ENCODE peak calls at places on chromosome 22, in nine cellular contexts. E is MM.1S, X is uterus, T is cardiac fibroblast, D is A549, Z is AG09309, F is right atrium auricular region, O is mucosa of descending colon, B is upper lobe of right lung. G is an unnamed sample.

GRCh38 chr22:26753125-26753862 is 95.9 kb downstream of the MIAT start:
- DNase-seq in E (no peak), X (no peak), T (no peak), D (no peak), Z (no peak), F (no peak), O (no peak), B (no peak), G (no peak)

GRCh38 chr22:23098718-23099524 is 28.6 kb downstream of the GNAZ start:
- DNase-seq in E (no peak), X (peak), T (no peak), D (no peak), Z (no peak), F (no peak), O (peak), B (no peak), G (no peak)

GRCh38 chr22:30159561-30160353 is 79.5 kb downstream of the HORMAD2 start:
- DNase-seq in E (no peak), X (no peak), T (peak), D (peak), Z (peak), F (no peak), O (no peak), B (no peak), G (peak)

GRCh38 chr22:46931881-46932280 is 169.4 kb downstream of the TBC1D22A start:
- DNase-seq in E (no peak), X (no peak), T (peak), D (no peak), Z (no peak), F (peak), O (no peak), B (no peak), G (no peak)

GRCh38 chr22:40077646-40078016 is 82.9 kb downstream of the FAM83F start:
- DNase-seq in E (no peak), X (no peak), T (no peak), D (no peak), Z (no peak), F (no peak), O (no peak), B (no peak), G (no peak)

GRCh38 chr22:19857382-19857781 is 2.7 kb upstream of the GNB1L start:
- DNase-seq in E (no peak), X (no peak), T (no peak), D (no peak), Z (no peak), F (no peak), O (no peak), B (no peak), G (no peak)

GRCh38 chr22:49289822-49290221 is 537.9 kb downstream of the BRD1 start:
- DNase-seq in E (no peak), X (no peak), T (no peak), D (no peak), Z (no peak), F (no peak), O (no peak), B (peak), G (no peak)

GRCh38 chr22:40053460-40053859 is 58.7 kb downstream of the FAM83F start:
- DNase-seq in E (no peak), X (no peak), T (peak), D (no peak), Z (no peak), F (no peak), O (no peak), B (no peak), G (no peak)

GRCh38 chr22:41094036-41094435 is 1.6 kb downstream of the EP300 start:
- DNase-seq in E (peak), X (no peak), T (peak), D (no peak), Z (no peak), F (no peak), O (no peak), B (no peak), G (peak)

GRCh38 chr22:30325724-30326703 is 727 bp downstream of the TBC1D10A start:
- DNase-seq in E (no peak), X (peak), T (no peak), D (no peak), Z (no peak), F (no peak), O (peak), B (no peak), G (no peak)

GRCh38 chr22:44574057-44574456 is 76.0 kb upstream of the RTL6 start:
- DNase-seq in E (no peak), X (peak), T (peak), D (peak), Z (peak), F (no peak), O (no peak), B (peak), G (peak)

GRCh38 chr22:17920145-17920605 is 104.2 kb downstream of the MICAL3 start:
- DNase-seq in E (no peak), X (peak), T (peak), D (no peak), Z (no peak), F (peak), O (peak), B (no peak), G (peak)

GRCh38 chr22:46044718-46045458 is 67.9 kb upstream of the WNT7B start:
- DNase-seq in E (no peak), X (peak), T (no peak), D (no peak), Z (no peak), F (no peak), O (peak), B (peak), G (no peak)

GRCh38 chr22:46360891-46361290 is 25.4 kb downstream of the TRMU start:
- DNase-seq in E (no peak), X (no peak), T (no peak), D (no peak), Z (no peak), F (no peak), O (peak), B (no peak), G (no peak)

GRCh38 chr22:46389081-46389480 is 53.6 kb downstream of the TRMU start:
- DNase-seq in E (no peak), X (no peak), T (no peak), D (no peak), Z (no peak), F (no peak), O (no peak), B (no peak), G (no peak)

GRCh38 chr22:18906896-18907295 is 776 bp downstream of the DGCR6 start:
- DNase-seq in E (no peak), X (no peak), T (no peak), D (no peak), Z (no peak), F (no peak), O (no peak), B (no peak), G (no peak)

GRCh38 chr22:18970180-18970947 is 34.3 kb upstream of the PRODH start:
- DNase-seq in E (no peak), X (no peak), T (no peak), D (peak), Z (no peak), F (no peak), O (no peak), B (peak), G (no peak)

GRCh38 chr22:17999851-18000250 is 24.5 kb downstream of the MICAL3 start:
- DNase-seq in E (peak), X (no peak), T (no peak), D (no peak), Z (no peak), F (no peak), O (no peak), B (no peak), G (no peak)

GRCh38 chr22:31099841-31100761 is 7.3 kb downstream of the SELENOM start:
- DNase-seq in E (no peak), X (peak), T (no peak), D (no peak), Z (no peak), F (no peak), O (no peak), B (no peak), G (no peak)

GRCh38 chr22:30695351-30695762 is 683 bp downstream of the OSBP2 start:
- DNase-seq in E (no peak), X (peak), T (no peak), D (no peak), Z (no peak), F (no peak), O (peak), B (no peak), G (no peak)

GRCh38 chr22:19859861-19860510 is 5.3 kb upstream of the GNB1L start:
- DNase-seq in E (no peak), X (no peak), T (no peak), D (no peak), Z (no peak), F (no peak), O (no peak), B (peak), G (no peak)

GRCh38 chr22:30955153-30955552 is 13.4 kb downstream of the MORC2 start:
- DNase-seq in E (no peak), X (no peak), T (no peak), D (no peak), Z (no peak), F (no peak), O (no peak), B (no peak), G (no peak)

GRCh38 chr22:18085188-18085587 is 7.4 kb downstream of the PEX26 start:
- DNase-seq in E (no peak), X (no peak), T (peak), D (no peak), Z (no peak), F (no peak), O (peak), B (no peak), G (no peak)

GRCh38 chr22:40603088-40603605 is 33.4 kb downstream of the MRTFA start:
- DNase-seq in E (no peak), X (no peak), T (peak), D (no peak), Z (no peak), F (no peak), O (no peak), B (no peak), G (peak)

GRCh38 chr22:20992056-20992442 is 9.9 kb downstream of the THAP7 start:
- DNase-seq in E (no peak), X (no peak), T (no peak), D (no peak), Z (no peak), F (no peak), O (no peak), B (no peak), G (no peak)

GRCh38 chr22:33896801-33897620 is 23.3 kb downstream of the LARGE1 start:
- DNase-seq in E (no peak), X (no peak), T (peak), D (no peak), Z (no peak), F (no peak), O (no peak), B (no peak), G (peak)

GRCh38 chr22:50012201-50013181 is at the start of gene IL17REL:
- DNase-seq in E (no peak), X (no peak), T (no peak), D (no peak), Z (no peak), F (no peak), O (peak), B (peak), G (peak)

GRCh38 chr22:50656122-50657070 is 16.2 kb upstream of the SHANK3 start:
- DNase-seq in E (no peak), X (peak), T (peak), D (peak), Z (no peak), F (no peak), O (no peak), B (peak), G (peak)

GRCh38 chr22:40519284-40519947 is 117.1 kb downstream of the MRTFA start:
- DNase-seq in E (peak), X (no peak), T (no peak), D (no peak), Z (no peak), F (no peak), O (no peak), B (no peak), G (no peak)

GRCh38 chr22:49918911-49919881 is 762 bp downstream of the CRELD2 start:
- DNase-seq in E (no peak), X (no peak), T (no peak), D (no peak), Z (no peak), F (no peak), O (peak), B (no peak), G (no peak)

GRCh38 chr22:39856588-39856987 is 37.0 kb downstream of the ENTHD1 start:
- DNase-seq in E (no peak), X (no peak), T (no peak), D (no peak), Z (no peak), F (no peak), O (no peak), B (no peak), G (no peak)

GRCh38 chr22:22702159-22702873 is 57.9 kb downstream of the GGTLC2 start:
- DNase-seq in E (peak), X (no peak), T (peak), D (no peak), Z (no peak), F (no peak), O (peak), B (no peak), G (no peak)

GRCh38 chr22:20019661-20020532 is 1.0 kb upstream of the TANGO2 start:
- DNase-seq in E (no peak), X (no peak), T (no peak), D (no peak), Z (no peak), F (no peak), O (peak), B (no peak), G (no peak)

GRCh38 chr22:29479417-29480261 is at the start of gene NEFH:
- DNase-seq in E (no peak), X (no peak), T (no peak), D (no peak), Z (no peak), F (no peak), O (no peak), B (no peak), G (no peak)

GRCh38 chr22:17431179-17431578 is 61.9 kb downstream of the CECR2 start:
- DNase-seq in E (no peak), X (no peak), T (peak), D (no peak), Z (no peak), F (no peak), O (no peak), B (no peak), G (no peak)

GRCh38 chr22:30940655-30941362 is 27.8 kb downstream of the MORC2 start:
- DNase-seq in E (no peak), X (no peak), T (no peak), D (no peak), Z (no peak), F (no peak), O (no peak), B (no peak), G (no peak)

GRCh38 chr22:35593885-35594470 is 23.2 kb downstream of the MB start:
- DNase-seq in E (no peak), X (no peak), T (no peak), D (no peak), Z (no peak), F (no peak), O (no peak), B (no peak), G (no peak)

GRCh38 chr22:48238966-48239365 is 1476.5 kb downstream of the TBC1D22A start:
- DNase-seq in E (no peak), X (no peak), T (no peak), D (no peak), Z (no peak), F (peak), O (no peak), B (no peak), G (no peak)

DNA sequence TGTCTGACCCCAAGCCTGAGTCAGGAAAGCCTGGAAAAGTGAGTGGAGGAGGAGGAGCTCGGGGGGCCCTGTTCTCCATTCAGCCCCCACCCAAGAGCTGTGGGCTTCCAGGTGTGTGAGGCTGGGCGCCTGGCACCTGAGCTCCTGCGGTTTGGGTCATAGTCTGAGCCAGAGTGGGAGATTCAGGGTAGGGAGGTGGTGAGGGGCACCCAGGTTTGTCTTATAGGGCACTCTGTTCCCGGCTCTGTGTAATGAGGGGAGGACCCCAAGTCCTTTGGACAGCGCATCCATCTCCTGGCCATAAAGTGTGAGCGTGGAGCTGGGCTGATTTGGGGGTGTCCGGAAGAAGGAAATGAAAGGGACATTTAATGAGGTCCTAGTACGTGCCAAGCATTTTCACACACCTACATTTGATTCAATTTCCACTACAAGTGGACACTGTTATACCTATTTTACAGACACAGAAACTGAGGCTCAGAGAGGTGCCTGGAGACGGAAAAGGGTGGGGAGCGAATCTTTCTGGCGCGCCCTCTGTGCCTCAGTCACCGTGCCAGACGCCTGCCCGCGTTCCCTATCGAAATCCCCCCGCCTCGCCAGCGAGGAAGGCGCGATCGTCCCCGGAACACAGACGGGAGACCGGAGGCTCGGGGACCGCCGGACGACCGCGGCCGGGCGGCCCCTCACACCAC is 1.2 kb downstream of the NPTXR start:
- DNase-seq in E (no peak), X (no peak), T (no peak), D (no peak), Z (no peak), F (no peak), O (no peak), B (no peak), G (no peak)
- H3K4me3 ChIP-seq in E (no peak), X (peak), T (peak), D (peak), Z (no peak), F (peak), O (no peak), B (peak), G (peak)

GRCh38 chr22:28053871-28054621 is 135.0 kb upstream of the PITPNB start:
- DNase-seq in E (no peak), X (no peak), T (peak), D (no peak), Z (no peak), F (no peak), O (no peak), B (no peak), G (no peak)

GRCh38 chr22:28051091-28051786 is 132.2 kb upstream of the PITPNB start:
- DNase-seq in E (no peak), X (no peak), T (no peak), D (no peak), Z (no peak), F (no peak), O (no peak), B (no peak), G (no peak)

GRCh38 chr22:28054622-28054871 is 135.5 kb upstream of the PITPNB start:
- DNase-seq in E (no peak), X (no peak), T (no peak), D (no peak), Z (no peak), F (no peak), O (no peak), B (no peak), G (no peak)

GRCh38 chr22:28052818-28053217 is 133.8 kb upstream of the PITPNB start:
- DNase-seq in E (no peak), X (no peak), T (no peak), D (no peak), Z (no peak), F (no peak), O (no peak), B (no peak), G (no peak)

DNA sequence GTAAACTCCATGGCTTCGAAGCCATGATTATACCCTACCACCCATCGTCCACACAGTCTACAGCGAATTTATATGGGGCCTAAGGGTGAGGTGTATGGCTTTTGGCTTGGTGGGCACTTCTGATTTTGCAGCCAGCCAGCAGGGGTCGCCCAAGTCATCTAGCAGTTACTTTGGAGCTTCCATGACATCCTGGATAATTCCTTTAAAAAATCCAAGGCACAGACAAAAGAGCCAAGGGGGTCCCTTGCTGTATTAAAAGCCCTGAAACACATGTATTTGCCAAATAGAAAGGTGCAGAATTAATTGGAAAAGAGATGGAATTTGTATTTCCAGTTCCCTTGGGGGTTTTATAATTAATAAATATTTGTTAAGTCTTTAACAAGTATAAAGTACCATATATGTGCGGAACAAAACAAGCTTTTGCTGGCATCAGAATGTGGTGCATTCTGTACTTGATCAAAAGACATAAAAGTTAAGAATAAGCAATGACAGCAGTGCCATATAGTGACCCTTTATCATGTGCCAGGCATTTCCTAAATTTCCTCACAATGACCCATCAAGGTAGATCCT is 132.8 kb upstream of the PITPNB start:
- DNase-seq in E (no peak), X (peak), T (peak), D (peak), Z (no peak), F (peak), O (peak), B (peak), G (peak)
- TF ChIP-seq CTCF in E (peak), X (peak), T (peak), D (peak), Z (peak), F (peak), O (peak), B (peak), G (peak)

GRCh38 chr22:42509548-42509947 is 10.0 kb downstream of the RRP7A start:
- DNase-seq in E (no peak), X (no peak), T (no peak), D (no peak), Z (no peak), F (no peak), O (no peak), B (no peak), G (no peak)
- H3K4me3 ChIP-seq in E (no peak), X (no peak), T (no peak), D (no peak), Z (no peak), F (no peak), O (no peak), B (no peak), G (no peak)

GRCh38 chr22:25383278-25383820 is 163.9 kb downstream of the CRYBB2 start:
- DNase-seq in E (no peak), X (no peak), T (no peak), D (no peak), Z (no peak), F (no peak), O (no peak), B (no peak), G (no peak)

GRCh38 chr22:25380141-25380747 is 160.8 kb downstream of the CRYBB2 start:
- DNase-seq in E (no peak), X (no peak), T (no peak), D (no peak), Z (no peak), F (no peak), O (peak), B (no peak), G (no peak)

GRCh38 chr22:25383892-25384291 is 164.5 kb downstream of the CRYBB2 start:
- DNase-seq in E (no peak), X (no peak), T (no peak), D (no peak), Z (no peak), F (no peak), O (no peak), B (peak), G (no peak)

GRCh38 chr22:25386538-25386884 is 167.1 kb downstream of the CRYBB2 start:
- DNase-seq in E (no peak), X (no peak), T (no peak), D (no peak), Z (no peak), F (no peak), O (no peak), B (no peak), G (no peak)

DNA sequence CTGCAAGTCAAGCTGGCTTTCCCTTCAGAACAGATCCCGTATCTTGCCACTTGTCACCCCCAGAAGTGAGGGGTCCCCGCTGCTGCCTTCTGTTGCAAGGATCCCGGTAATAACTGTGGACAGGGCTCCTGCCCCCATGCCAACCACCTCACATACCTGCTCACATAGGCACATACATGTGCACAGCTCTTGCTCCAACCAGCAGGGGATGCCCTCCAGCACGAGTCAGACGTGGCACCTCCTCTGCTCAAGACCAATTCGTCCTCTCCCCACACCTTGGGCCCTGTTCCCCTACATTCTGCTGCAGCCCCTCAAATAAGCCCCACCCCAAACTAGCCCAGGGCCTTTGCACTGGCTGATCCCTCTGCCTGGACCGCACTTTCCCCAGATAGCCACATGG is 163.3 kb downstream of the CRYBB2 start:
- DNase-seq in E (no peak), X (no peak), T (no peak), D (no peak), Z (no peak), F (no peak), O (no peak), B (no peak), G (no peak)
- TF ChIP-seq CTCF in E (peak), X (no peak), T (peak), D (no peak), Z (no peak), F (no peak), O (no peak), B (no peak), G (peak)